ENCODE peak calls at places on chromosomes 6 and 20, in four cellular contexts. Z is ascending aorta, I is SJSA1, D is GM12878. X is an unnamed sample. For H3K4me1, the result is how much of the 10 kb centered on the place peaks cover.

GRCh38 chr6:101716387-101716786 is 322.9 kb downstream of the GRIK2 start:
- DNase-seq in Z (no peak), I (no peak), D (no peak), X (no peak)

GRCh38 chr20:63977392-63978276 is 1.8 kb downstream of the SAMD10 start:
- DNase-seq in Z (no peak), I (no peak), D (no peak), X (peak)

GRCh38 chr20:61044499-61044898 is 207.6 kb upstream of the CDH4 start:
- DNase-seq in Z (no peak), I (no peak), D (no peak), X (no peak)

GRCh38 chr6:36114798-36115408 is 15.4 kb upstream of the MAPK13 start:
- DNase-seq in Z (no peak), I (no peak), D (peak), X (no peak)

GRCh38 chr6:122722746-122723145 is 56.8 kb upstream of the FABP7 start:
- DNase-seq in Z (no peak), I (no peak), D (no peak), X (no peak)

GRCh38 chr20:58690851-58691250 is 1.7 kb upstream of the NPEPL1 start:
- DNase-seq in Z (no peak), I (no peak), D (no peak), X (no peak)

GRCh38 chr6:99553888-99554287 is 14.6 kb downstream of the CCNC start:
- DNase-seq in Z (no peak), I (no peak), D (no peak), X (no peak)

GRCh38 chr20:11118802-11119380 is 445.1 kb upstream of the JAG1 start:
- DNase-seq in Z (no peak), I (no peak), D (no peak), X (no peak)

GRCh38 chr6:41689171-41690008 is 46.0 kb downstream of the TFEB start:
- DNase-seq in Z (no peak), I (no peak), D (no peak), X (no peak)

GRCh38 chr6:2714359-2714895 is 36.3 kb downstream of the MYLK4 start:
- DNase-seq in Z (no peak), I (peak), D (no peak), X (no peak)

GRCh38 chr6:149235130-149235561 is 82.4 kb upstream of the TAB2 start:
- DNase-seq in Z (no peak), I (peak), D (peak), X (no peak)

DNA sequence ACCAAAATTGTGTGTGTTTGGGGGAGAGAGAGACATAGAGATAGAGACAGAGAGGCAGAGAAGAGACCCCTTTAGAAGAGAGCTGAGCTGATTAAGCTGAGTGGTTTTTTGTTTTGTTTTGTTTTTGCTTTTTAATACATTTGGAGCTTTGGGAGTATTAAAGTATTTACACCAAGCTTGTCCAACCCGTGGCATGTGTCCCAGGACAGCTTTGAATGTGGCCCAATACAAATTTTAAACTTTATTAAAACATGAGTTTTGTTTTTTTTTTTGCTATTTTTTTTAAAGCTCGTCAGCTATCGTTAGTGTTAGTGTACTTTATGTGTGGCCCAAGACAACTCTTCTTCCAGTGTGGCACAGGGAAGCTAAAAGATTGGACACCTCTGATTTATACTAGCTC is 56.0 kb downstream of the MRAP2 start:
- DNase-seq in Z (no peak), I (no peak), D (no peak), X (no peak)
- H3K4me3 ChIP-seq in Z (no peak), I (no peak), D (no peak), X (no peak)

GRCh38 chr20:16574656-16575355 is 1.6 kb upstream of the KIF16B start:
- DNase-seq in Z (peak), I (peak), D (peak), X (peak)
- H3K27ac ChIP-seq in Z (peak), I (no peak), D (no peak), X (no peak)

GRCh38 chr20:33606114-33606771 is 55.9 kb upstream of the C20orf144 start:
- DNase-seq in Z (no peak), I (no peak), D (peak), X (no peak)

GRCh38 chr20:33612001-33612400 is 50.1 kb upstream of the C20orf144 start:
- DNase-seq in Z (no peak), I (no peak), D (no peak), X (no peak)

GRCh38 chr20:33611106-33611505 is 51.0 kb upstream of the C20orf144 start:
- DNase-seq in Z (no peak), I (no peak), D (no peak), X (no peak)

GRCh38 chr20:33604991-33605370 is 57.1 kb upstream of the C20orf144 start:
- DNase-seq in Z (no peak), I (no peak), D (no peak), X (no peak)

DNA sequence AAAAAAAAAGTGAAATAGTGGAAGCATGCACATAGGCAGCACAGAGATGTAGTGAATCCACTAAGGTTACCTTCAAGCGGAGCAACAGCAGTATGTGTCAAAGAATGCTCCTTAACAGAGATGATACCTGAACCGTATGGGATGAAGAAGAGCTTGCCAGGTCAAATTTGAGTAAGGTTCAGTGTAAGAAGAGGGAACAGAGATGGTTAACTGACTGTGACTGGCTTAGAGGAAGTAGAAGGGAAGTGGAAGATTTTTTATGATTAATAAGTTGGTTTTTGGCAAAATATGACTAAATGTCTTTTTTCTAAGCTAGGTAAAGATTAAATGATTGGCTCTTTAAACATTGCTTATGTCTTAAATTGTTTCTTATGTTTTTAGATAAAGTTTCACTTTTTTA is 52.6 kb upstream of the C20orf144 start:
- DNase-seq in Z (no peak), I (no peak), D (no peak), X (no peak)
- H3K4me1 ChIP-seq in Z (under half), I (under half), D (under half), X (under half)

GRCh38 chr20:2690718-2691117 is 1.9 kb upstream of the EBF4 start:
- DNase-seq in Z (no peak), I (no peak), D (no peak), X (no peak)

GRCh38 chr20:2691127-2691526 is 1.5 kb upstream of the EBF4 start:
- DNase-seq in Z (no peak), I (no peak), D (no peak), X (no peak)

GRCh38 chr20:2692036-2692885 is at the start of gene EBF4:
- DNase-seq in Z (no peak), I (no peak), D (no peak), X (peak)

GRCh38 chr20:2692886-2693285 is 306 bp downstream of the EBF4 start:
- DNase-seq in Z (no peak), I (no peak), D (no peak), X (no peak)

DNA sequence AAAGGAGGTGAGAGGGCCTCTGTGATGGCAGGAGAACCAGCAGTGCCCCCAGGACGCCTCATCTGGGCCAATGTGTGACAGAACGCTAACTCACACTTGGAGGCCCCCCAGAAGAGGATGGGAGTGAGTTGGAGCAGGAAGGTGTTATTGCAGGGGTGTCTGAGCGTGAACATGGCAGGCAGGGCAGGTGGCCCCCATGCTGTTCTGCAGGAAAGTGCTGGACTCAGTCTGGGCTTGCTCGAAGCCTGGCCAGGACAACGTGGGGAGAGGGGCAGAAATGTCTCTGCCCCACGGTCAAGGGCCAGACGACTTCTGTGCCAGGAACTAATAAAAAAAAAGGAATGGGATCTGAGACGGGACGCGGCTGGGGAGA is 931 bp upstream of the EBF4 start:
- DNase-seq in Z (no peak), I (no peak), D (no peak), X (no peak)
- H3K4me3 ChIP-seq in Z (peak), I (no peak), D (no peak), X (peak)

GRCh38 chr6:90088009-90088408 is 193.7 kb downstream of the GJA10 start:
- DNase-seq in Z (no peak), I (peak), D (no peak), X (no peak)
- H3K27ac ChIP-seq in Z (no peak), I (peak), D (no peak), X (no peak)

DNA sequence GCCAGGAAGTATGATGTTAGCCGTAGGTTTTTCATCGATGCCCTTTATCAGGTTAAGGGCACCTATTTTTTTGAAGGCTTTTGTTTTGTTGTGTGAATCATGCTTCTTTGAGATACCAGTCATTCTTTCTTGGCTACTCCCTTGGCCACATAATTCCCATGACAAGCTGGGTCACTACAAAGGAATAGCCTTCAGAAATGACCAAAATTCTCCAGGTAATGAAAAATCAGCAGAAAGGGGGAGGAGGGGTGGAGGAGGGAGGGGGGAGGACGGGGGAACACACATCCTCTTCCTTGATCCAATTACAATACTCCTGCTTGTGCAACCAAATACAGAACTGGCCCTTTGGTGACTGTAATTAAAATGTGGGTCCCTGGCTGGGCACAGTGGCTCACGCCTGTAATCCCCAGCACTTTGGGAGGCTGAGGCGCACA is 21.7 kb upstream of the TGM2 start:
- DNase-seq in Z (no peak), I (peak), D (no peak), X (no peak)
- H3K4me1 ChIP-seq in Z (under half), I (under half), D (under half), X (under half)

DNA sequence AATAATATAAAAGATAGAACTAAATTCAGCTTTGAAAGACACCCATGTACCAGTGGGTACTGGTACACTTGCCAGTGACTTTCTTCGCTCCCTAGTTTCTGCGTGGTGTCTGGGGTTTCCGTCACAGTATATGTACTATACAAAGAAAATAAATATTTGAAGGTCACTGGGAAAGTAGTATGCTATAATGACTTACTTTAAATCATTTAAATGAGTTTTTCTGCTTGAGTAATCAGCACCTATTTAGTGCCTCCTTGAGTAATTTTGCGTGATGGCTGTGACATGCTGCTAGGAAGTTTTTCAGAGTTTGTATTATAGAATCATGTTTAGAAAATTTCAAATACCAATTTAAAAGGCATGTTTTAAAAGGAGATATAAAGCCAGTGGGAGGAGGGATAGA is 3.2 kb upstream of the CTCFL start:
- DNase-seq in Z (no peak), I (no peak), D (no peak), X (no peak)
- H3K4me3 ChIP-seq in Z (no peak), I (no peak), D (no peak), X (no peak)

DNA sequence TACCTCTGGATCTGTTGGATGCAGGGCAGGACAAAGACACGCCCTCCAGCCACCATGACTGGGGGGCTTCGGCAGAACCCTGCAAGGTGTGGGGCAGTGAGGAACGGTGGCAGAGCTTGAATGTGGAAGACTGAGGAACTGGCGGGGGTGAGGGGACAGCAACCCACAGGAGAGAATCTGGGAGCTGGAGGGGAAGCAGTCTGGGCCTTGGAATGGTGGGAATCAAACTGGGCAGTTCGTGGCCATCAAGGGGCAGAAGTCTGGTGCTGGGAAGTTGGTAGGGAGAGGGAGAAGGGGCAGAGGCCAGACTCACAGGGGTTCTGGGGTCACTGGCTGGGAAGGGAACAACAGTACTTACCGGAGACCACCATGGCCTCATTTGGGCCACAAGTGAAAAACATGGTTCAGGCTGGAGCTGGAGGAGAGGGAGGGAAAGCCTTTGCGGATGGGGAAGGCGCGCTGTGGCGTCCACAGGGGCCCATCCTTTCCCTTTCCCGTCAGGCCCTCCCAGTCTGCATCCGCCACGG is 635 bp downstream of the FLOT1 start:
- DNase-seq in Z (no peak), I (no peak), D (no peak), X (no peak)
- H3K27ac ChIP-seq in Z (peak), I (peak), D (peak), X (peak)

GRCh38 chr6:111803804-111804203 is 69.4 kb downstream of the FYN start:
- DNase-seq in Z (no peak), I (peak), D (no peak), X (no peak)

GRCh38 chr6:111804627-111805235 is 68.5 kb downstream of the FYN start:
- DNase-seq in Z (no peak), I (peak), D (peak), X (peak)

GRCh38 chr6:111800821-111801220 is 72.4 kb downstream of the FYN start:
- DNase-seq in Z (no peak), I (no peak), D (no peak), X (no peak)

GRCh38 chr6:111803384-111803783 is 69.9 kb downstream of the FYN start:
- DNase-seq in Z (no peak), I (no peak), D (no peak), X (no peak)

GRCh38 chr6:111802720-111803119 is 70.5 kb downstream of the FYN start:
- DNase-seq in Z (no peak), I (no peak), D (no peak), X (no peak)
- H3K4me1 ChIP-seq in Z (under half), I (under half), D (half or more), X (half or more)

GRCh38 chr6:15326072-15326614 is 80.3 kb downstream of the JARID2 start:
- DNase-seq in Z (no peak), I (no peak), D (no peak), X (no peak)
- H3K4me3 ChIP-seq in Z (no peak), I (no peak), D (peak), X (no peak)

X was measured in CD4-positive, CD25-positive, alpha-beta regulatory T cell.